ENCODE peak calls at places on chromosomes 6 and 20, in four cellular contexts. K, R, Z and J are unnamed samples. For H3K4me1, the result is how much of the 10 kb centered on the place peaks cover.

GRCh38 chr20:13325033-13325432 is 104.0 kb downstream of the ISM1 start:
- DNase-seq in R (peak), Z (no peak), K (peak), J (peak)

GRCh38 chr6:4776493-4776966 is 326 bp downstream of the CDYL start:
- DNase-seq in R (no peak), Z (no peak), K (no peak), J (peak)

GRCh38 chr6:82840571-82840970 is 225.1 kb downstream of the UBE3D start:
- DNase-seq in Z (peak), K (peak), R (peak), J (no peak)

GRCh38 chr20:49278817-49279676 is 1.2 kb upstream of the ZNFX1 start:
- DNase-seq in K (no peak), Z (no peak), R (no peak), J (peak)

GRCh38 chr6:161029195-161029809 is 37.7 kb downstream of the MAP3K4 start:
- DNase-seq in Z (peak), R (peak), K (no peak), J (no peak)

GRCh38 chr20:10666221-10667076 is 7.3 kb downstream of the JAG1 start:
- DNase-seq in K (no peak), Z (no peak), R (no peak), J (no peak)

GRCh38 chr20:17225891-17226409 is 890 bp upstream of the PCSK2 start:
- DNase-seq in Z (no peak), R (no peak), K (no peak), J (no peak)

GRCh38 chr6:128882560-128882959 is 378 bp upstream of the LAMA2 start:
- DNase-seq in K (no peak), R (no peak), Z (no peak), J (no peak)

GRCh38 chr6:38387461-38387860 is 252.3 kb downstream of the BTBD9 start:
- DNase-seq in K (no peak), R (no peak), Z (no peak), J (no peak)

GRCh38 chr20:9617062-9617461 is 102.7 kb downstream of the LAMP5 start:
- DNase-seq in K (peak), Z (peak), R (peak), J (peak)

GRCh38 chr6:156794546-156794945 is 17.4 kb downstream of the ARID1B start:
- DNase-seq in R (no peak), K (no peak), Z (no peak), J (no peak)

GRCh38 chr6:43172127-43173007 is 1.3 kb downstream of the SRF start:
- DNase-seq in Z (no peak), K (peak), R (peak), J (peak)

GRCh38 chr20:48716086-48716485 is 111.7 kb downstream of the PREX1 start:
- DNase-seq in Z (no peak), R (no peak), K (no peak), J (peak)

GRCh38 chr6:99780556-99780885 is 173.9 kb downstream of the PRDM13 start:
- DNase-seq in R (no peak), Z (no peak), K (no peak), J (no peak)

GRCh38 chr6:49509342-49509741 is 9.6 kb downstream of the GLYATL3 start:
- DNase-seq in K (no peak), Z (no peak), R (no peak), J (no peak)

GRCh38 chr20:59725476-59726119 is 121.3 kb downstream of the PHACTR3 start:
- DNase-seq in R (no peak), Z (no peak), K (no peak), J (no peak)

GRCh38 chr6:42451595-42452170 is at the start of gene TRERF1:
- DNase-seq in K (peak), Z (peak), R (peak), J (peak)

GRCh38 chr20:58471161-58471834 is 43.9 kb downstream of the APCDD1L start:
- DNase-seq in R (no peak), K (no peak), Z (no peak), J (no peak)

GRCh38 chr6:35312763-35313125 is 15.1 kb downstream of the DEF6 start:
- DNase-seq in K (no peak), Z (no peak), R (no peak), J (no peak)

GRCh38 chr6:15421945-15422733 is 176.3 kb downstream of the JARID2 start:
- DNase-seq in Z (no peak), K (no peak), R (no peak), J (peak)

GRCh38 chr20:49381558-49382493 is 100.6 kb downstream of the KCNB1 start:
- DNase-seq in Z (peak), R (peak), K (peak), J (no peak)

GRCh38 chr6:42969934-42970333 is 9.0 kb downstream of the PEX6 start:
- DNase-seq in R (no peak), K (no peak), Z (no peak), J (no peak)

GRCh38 chr20:45821942-45822341 is 5.2 kb downstream of the TNNC2 start:
- DNase-seq in Z (no peak), K (no peak), R (no peak), J (no peak)

GRCh38 chr20:63517376-63518309 is 2.9 kb upstream of the PPDPF start:
- DNase-seq in K (no peak), R (no peak), Z (no peak), J (no peak)

GRCh38 chr20:6855806-6856205 is 88.3 kb downstream of the BMP2 start:
- DNase-seq in R (no peak), Z (no peak), K (no peak), J (no peak)

GRCh38 chr6:39365281-39366074 is 43.0 kb upstream of the KCNK16 start:
- DNase-seq in R (peak), K (peak), Z (peak), J (no peak)

GRCh38 chr6:84618836-84619235 is 145.6 kb downstream of the TBX18 start:
- DNase-seq in K (peak), R (peak), Z (peak), J (no peak)

GRCh38 chr20:62770111-62770910 is 26.0 kb upstream of the MRGBP start:
- DNase-seq in K (no peak), R (no peak), Z (no peak), J (no peak)

GRCh38 chr6:20746024-20746423 is 211.8 kb downstream of the CDKAL1 start:
- DNase-seq in R (peak), Z (peak), K (peak), J (no peak)

GRCh38 chr20:50287512-50287911 is 96.9 kb downstream of the CEBPB start:
- DNase-seq in R (no peak), Z (no peak), K (no peak), J (no peak)

GRCh38 chr6:16824804-16825777 is 63.8 kb upstream of the ATXN1 start:
- DNase-seq in Z (no peak), R (no peak), K (no peak), J (no peak)

GRCh38 chr20:50399003-50399916 is 110.9 kb upstream of the PTPN1 start:
- DNase-seq in R (peak), K (no peak), Z (peak), J (no peak)

GRCh38 chr6:166424431-166424830 is 41.7 kb upstream of the MPC1 start:
- DNase-seq in R (no peak), Z (no peak), K (no peak), J (no peak)

GRCh38 chr20:41098703-41099250 is 38.6 kb upstream of the PLCG1 start:
- DNase-seq in K (no peak), R (no peak), Z (no peak), J (no peak)

GRCh38 chr20:62653373-62653772 is 11.1 kb downstream of the SLCO4A1 start:
- DNase-seq in K (no peak), R (no peak), Z (no peak), J (no peak)

GRCh38 chr6:36033935-36034334 is 6.3 kb downstream of the MAPK14 start:
- DNase-seq in R (peak), K (peak), Z (peak), J (no peak)

GRCh38 chr6:39357998-39358686 is 35.6 kb upstream of the KCNK16 start:
- DNase-seq in R (peak), Z (peak), K (peak), J (no peak)

GRCh38 chr20:63898882-63899558 is 4.1 kb downstream of the DNAJC5 start:
- DNase-seq in R (no peak), K (no peak), Z (no peak), J (no peak)

GRCh38 chr6:158797331-158798202 is 21.6 kb downstream of the EZR start:
- DNase-seq in Z (peak), K (no peak), R (peak), J (no peak)
- H3K4me1 ChIP-seq in Z (under half), K (under half), R (under half), J (under half)

DNA sequence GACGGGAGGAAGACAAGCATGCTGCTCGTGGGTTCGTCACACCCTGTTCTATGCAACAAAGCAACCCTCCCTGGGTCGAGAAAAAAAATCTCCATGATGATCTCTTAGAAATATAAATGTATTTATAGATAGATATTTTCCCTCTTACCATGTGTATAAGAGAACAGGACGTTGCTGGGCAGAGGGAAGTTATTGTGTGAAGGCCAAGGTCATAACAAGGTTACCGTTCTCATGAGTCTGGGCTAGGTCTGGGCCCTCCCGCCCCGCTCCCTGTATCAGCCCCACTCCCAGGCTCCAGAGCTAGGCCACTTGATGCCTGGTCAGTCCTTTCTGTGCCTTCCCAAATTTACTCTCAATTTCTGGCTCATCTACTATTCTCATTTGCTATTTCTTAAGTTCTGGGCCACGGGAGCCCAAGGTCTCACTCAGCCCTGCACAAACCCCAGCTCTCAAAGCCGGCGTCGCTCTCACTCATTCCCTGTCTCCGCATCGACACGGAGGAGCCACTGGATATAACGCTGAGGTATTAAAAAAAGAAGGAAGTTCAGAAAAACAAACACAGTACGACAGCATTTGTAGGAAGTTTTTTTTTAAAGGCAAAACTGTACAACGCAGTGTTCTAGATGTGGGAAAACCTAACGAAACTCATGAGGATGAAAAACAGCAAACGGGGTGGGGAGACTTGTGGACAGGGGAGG is 96.8 kb downstream of the PSMG4 start:
- DNase-seq in K (peak), R (no peak), Z (no peak), J (no peak)
- H3K9ac ChIP-seq in K (peak), R (no peak), Z (peak), J (peak)

DNA sequence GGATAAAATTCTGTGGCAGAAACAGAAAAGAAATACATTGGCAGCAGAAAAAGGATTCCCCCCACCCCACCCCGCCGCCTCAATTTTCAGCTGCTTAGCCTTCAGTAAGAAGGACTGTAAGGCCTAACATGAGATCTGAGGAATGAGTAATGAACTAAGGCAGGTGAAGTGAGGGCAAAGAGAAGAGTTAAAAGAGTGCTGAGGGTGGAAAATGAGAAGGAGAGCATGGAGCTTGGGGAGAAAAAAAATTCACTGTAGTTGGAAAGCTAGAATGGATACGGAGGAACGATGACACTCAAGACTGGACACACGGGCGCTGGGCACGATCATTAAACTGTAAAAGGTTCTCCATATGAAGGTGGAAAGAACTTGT is 14.6 kb downstream of the POM121L2 start:
- DNase-seq in R (no peak), K (no peak), Z (no peak), J (no peak)
- TF ChIP-seq EZH2 in R (no peak), K (no peak), Z (no peak), J (no peak)

DNA sequence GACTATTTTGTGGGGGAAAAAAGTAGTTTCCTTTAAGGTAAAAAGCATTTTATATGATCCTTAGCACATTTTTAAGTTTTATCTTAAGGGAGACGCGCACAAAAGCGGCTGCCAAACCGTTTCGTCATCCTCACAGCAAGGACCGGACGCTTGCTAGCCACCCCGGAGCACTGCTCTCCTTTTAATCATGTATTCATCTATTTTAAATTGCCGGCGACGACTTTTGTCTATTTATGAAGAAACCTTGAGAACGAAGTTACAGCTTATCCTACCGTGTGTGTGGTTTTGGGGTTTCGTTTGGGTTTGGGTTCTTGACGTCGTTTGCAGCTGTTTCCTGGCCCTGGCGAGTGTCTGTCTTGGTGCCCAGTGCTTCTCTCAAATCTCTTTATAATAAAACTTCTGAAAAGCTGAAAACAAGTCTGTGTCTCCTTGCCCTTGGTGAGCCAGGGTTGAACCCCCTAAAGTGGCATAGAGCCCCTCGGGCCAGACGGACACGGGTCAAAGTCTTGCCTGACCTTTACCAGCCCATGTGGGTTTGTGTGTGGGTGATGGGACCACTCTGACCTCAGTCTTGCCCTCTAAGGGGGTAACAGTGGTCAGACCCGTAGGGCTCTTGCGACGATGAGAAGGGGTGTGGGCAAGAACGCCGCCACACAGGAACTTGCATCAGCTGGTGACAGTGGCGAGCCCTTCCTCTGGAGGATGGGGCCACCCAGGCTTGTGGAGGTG is 117.6 kb downstream of the JPH2 start:
- DNase-seq in K (no peak), Z (no peak), R (no peak), J (peak)
- H3K4me1 ChIP-seq in K (under half), Z (under half), R (under half), J (under half)